ENCODE peak calls at places on chromosomes 16 and 17, in seven cellular contexts. I, P, O, M, A, B and T are unnamed samples.

GRCh38 chr16:75801307-75801706 is 75.0 kb upstream of the CPHXL start:
- DNase-seq in I (no peak), P (peak; percentile 7), O (no peak), M (no peak), A (no peak), B (no peak), T (peak; percentile 21)

GRCh38 chr17:65433592-65433991 is 127.9 kb downstream of the AXIN2 start:
- DNase-seq in I (no peak), P (no peak), O (no peak), M (no peak), A (no peak), B (no peak), T (no peak)

GRCh38 chr16:71514476-71514875 is 11.8 kb upstream of the CHST4 start:
- DNase-seq in I (no peak), P (no peak), O (no peak), M (no peak), A (no peak), B (no peak), T (no peak)

GRCh38 chr17:4199818-4200402 is 56.9 kb downstream of the CYB5D2 start:
- DNase-seq in I (peak; percentile 44), P (peak; percentile 21), O (no peak), M (peak; percentile 81), A (peak; percentile 34), B (peak; percentile 28), T (peak; percentile 46)

GRCh38 chr17:45942284-45942683 is 47.9 kb downstream of the MAPT start:
- DNase-seq in I (no peak), P (no peak), O (no peak), M (no peak), A (peak; percentile 9), B (no peak), T (no peak)

GRCh38 chr16:89375021-89375420 is 115.3 kb downstream of the ANKRD11 start:
- DNase-seq in I (no peak), P (no peak), O (no peak), M (no peak), A (no peak), B (no peak), T (no peak)

GRCh38 chr16:79519448-79519847 is 81.1 kb downstream of the MAF start:
- DNase-seq in I (peak; percentile 22), P (no peak), O (no peak), M (no peak), A (no peak), B (no peak), T (no peak)

GRCh38 chr16:30602595-30603277 is 7.5 kb downstream of the ZNF689 start:
- DNase-seq in I (no peak), P (peak; percentile 29), O (no peak), M (no peak), A (peak; percentile 48), B (no peak), T (peak; percentile 32)

GRCh38 chr17:36849871-36850348 is 87.4 kb upstream of the LHX1 start:
- DNase-seq in I (peak; percentile 14), P (peak; percentile 84), O (no peak), M (peak; percentile 38), A (peak; percentile 52), B (no peak), T (peak; percentile 83)

GRCh38 chr16:81220369-81220768 is 18.1 kb upstream of the BCO1 start:
- DNase-seq in I (no peak), P (no peak), O (no peak), M (no peak), A (no peak), B (peak; percentile 36), T (no peak)

GRCh38 chr17:52128721-52129120 is 29.8 kb downstream of the CA10 start:
- DNase-seq in I (no peak), P (peak; percentile 74), O (no peak), M (no peak), A (no peak), B (no peak), T (peak; percentile 82)

GRCh38 chr17:7842380-7842949 is 8.4 kb downstream of the KDM6B start:
- DNase-seq in I (no peak), P (peak; percentile 93), O (peak; percentile 74), M (peak; percentile 78), A (peak; percentile 82), B (no peak), T (peak; percentile 97)

GRCh38 chr16:1084971-1085370 is 11.1 kb downstream of the C1QTNF8 start:
- DNase-seq in I (no peak), P (no peak), O (no peak), M (no peak), A (no peak), B (no peak), T (no peak)

GRCh38 chr17:43368740-43369506 is 29.9 kb upstream of the ARL4D start:
- DNase-seq in I (peak; percentile 80), P (peak; percentile 69), O (peak; percentile 84), M (peak; percentile 77), A (peak; percentile 85), B (peak; percentile 92), T (peak; percentile 83)

GRCh38 chr16:71628810-71629209 is 2.8 kb downstream of the MARVELD3 start:
- DNase-seq in I (no peak), P (peak; percentile 79), O (no peak), M (no peak), A (peak; percentile 9), B (no peak), T (peak; percentile 88)

GRCh38 chr17:29867643-29868181 is 62.3 kb downstream of the SSH2 start:
- DNase-seq in I (peak; percentile 32), P (no peak), O (no peak), M (no peak), A (no peak), B (no peak), T (no peak)

GRCh38 chr17:69944406-69944805 is 130.6 kb upstream of the KCNJ16 start:
- DNase-seq in I (no peak), P (no peak), O (no peak), M (no peak), A (no peak), B (no peak), T (peak; percentile 8)

GRCh38 chr16:89619880-89620279 is 6.4 kb downstream of the DPEP1 start:
- DNase-seq in I (no peak), P (no peak), O (no peak), M (no peak), A (peak; percentile 43), B (no peak), T (no peak)

GRCh38 chr16:71205482-71206131 is 24.9 kb downstream of the HYDIN start:
- DNase-seq in I (no peak), P (no peak), O (no peak), M (no peak), A (no peak), B (no peak), T (no peak)

GRCh38 chr17:323181-323580 is 29.4 kb downstream of the RPH3AL start:
- DNase-seq in I (no peak), P (no peak), O (no peak), M (no peak), A (no peak), B (no peak), T (no peak)

GRCh38 chr16:22898874-22899348 is 84.9 kb downstream of the HS3ST2 start:
- DNase-seq in I (peak; percentile 87), P (peak; percentile 80), O (peak; percentile 66), M (peak; percentile 33), A (peak; percentile 57), B (peak; percentile 69), T (peak; percentile 86)

GRCh38 chr16:17617021-17617420 is 146.3 kb upstream of the XYLT1 start:
- DNase-seq in I (no peak), P (no peak), O (no peak), M (no peak), A (no peak), B (no peak), T (no peak)
- H3K4me3 ChIP-seq in I (no peak overlapping the region), P (no peak overlapping the region), O (no peak overlapping the region), M (no peak overlapping the region), A (no peak overlapping the region), B (no peak overlapping the region), T (no peak overlapping the region)

DNA sequence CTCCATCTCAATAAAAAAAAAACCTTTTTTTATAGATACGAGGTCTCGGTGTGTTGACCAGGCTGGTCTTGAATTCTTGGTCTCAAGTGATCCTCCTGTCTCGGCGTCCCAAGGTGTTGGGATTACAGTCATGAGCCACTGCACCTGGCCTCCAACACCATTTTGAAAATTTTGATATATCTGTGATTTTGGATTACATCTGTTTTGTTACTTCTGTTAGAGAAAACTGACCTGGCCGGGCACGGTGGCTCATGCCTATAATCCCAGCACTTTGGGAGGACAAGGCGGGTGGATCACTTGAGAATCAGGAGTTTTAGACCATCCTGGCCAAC is 18.6 kb downstream of the RMI2 start:
- DNase-seq in I (no peak), P (no peak), O (no peak), M (no peak), A (no peak), B (no peak), T (no peak)
- TF ChIP-seq CTCF in I (no peak), P (no peak), O (no peak), M (no peak), A (no peak), B (no peak), T (no peak)

GRCh38 chr16:19755268-19755667 is 37.2 kb downstream of the IQCK start:
- DNase-seq in I (no peak), P (no peak), O (no peak), M (no peak), A (no peak), B (no peak), T (no peak)

GRCh38 chr16:19760336-19761060 is 42.4 kb downstream of the IQCK start:
- DNase-seq in I (no peak), P (no peak), O (no peak), M (no peak), A (no peak), B (no peak), T (no peak)

GRCh38 chr16:19754644-19755036 is 36.6 kb downstream of the IQCK start:
- DNase-seq in I (no peak), P (no peak), O (no peak), M (no peak), A (no peak), B (no peak), T (peak; percentile 15)

GRCh38 chr16:19757026-19757425 is 39.0 kb downstream of the IQCK start:
- DNase-seq in I (no peak), P (peak; percentile 49), O (no peak), M (no peak), A (no peak), B (no peak), T (peak; percentile 29)

DNA sequence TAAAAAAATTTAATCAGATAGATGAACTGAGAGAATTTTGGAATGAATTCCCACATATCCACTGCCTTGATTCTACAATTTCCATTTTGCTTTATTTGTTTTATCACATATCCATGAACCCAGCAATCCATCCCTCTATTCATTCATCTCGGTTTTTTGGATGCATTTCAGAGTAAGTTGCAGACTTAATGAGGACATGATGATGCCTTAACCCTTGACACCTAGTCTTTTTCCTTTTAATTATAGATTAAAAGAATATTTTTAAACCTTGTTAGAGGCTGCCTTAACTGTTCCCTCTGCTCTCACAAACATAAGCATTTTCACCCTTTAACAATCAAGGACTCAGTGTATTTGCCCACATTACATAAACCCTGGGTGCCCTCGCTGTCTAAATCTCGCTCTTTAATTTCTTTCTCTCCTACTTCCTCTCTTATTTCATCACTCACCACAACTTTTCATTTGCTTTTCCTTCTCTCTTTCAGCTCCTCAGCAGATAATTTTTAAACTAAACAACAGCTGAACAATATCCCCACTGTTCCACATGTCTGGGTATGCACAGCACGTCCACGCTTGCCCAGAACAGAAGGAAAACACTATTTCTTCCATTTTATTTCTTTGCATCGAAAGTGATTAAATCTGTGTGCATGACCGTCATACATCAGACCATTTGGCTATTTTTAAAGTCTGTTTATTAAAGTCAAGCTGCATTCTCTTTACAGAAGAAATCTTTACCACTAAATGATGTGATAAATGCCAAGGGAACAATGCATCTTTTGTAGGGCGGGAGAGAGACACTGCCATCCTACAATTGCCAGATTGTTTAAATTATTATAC is 39.9 kb downstream of the IQCK start:
- DNase-seq in I (no peak), P (peak; percentile 59), O (no peak), M (no peak), A (no peak), B (no peak), T (peak; percentile 35)
- H3K4me3 ChIP-seq in I (no peak overlapping the region), P (no peak overlapping the region), O (no peak overlapping the region), M (no peak overlapping the region), A (no peak overlapping the region), B (no peak overlapping the region), T (no peak overlapping the region)

GRCh38 chr17:80894439-80894721 is 97.3 kb upstream of the CHMP6 start:
- DNase-seq in I (no peak), P (no peak), O (no peak), M (peak; percentile 37), A (no peak), B (no peak), T (no peak)
- TF ChIP-seq CTCF in I (no peak), P (peak; percentile 5), O (no peak), M (no peak), A (peak; percentile 8), B (no peak), T (peak; percentile 27)